ENCODE peak calls at places on chromosomes 16 and 17, in eight cellular contexts. A is tibial nerve, Z is AG10803, C is upper lobe of right lung, N is mammary epithelial cell, Q is colonic mucosa, W is AG04450, T is astrocyte of the cerebellum. I is an unnamed sample.
A peak's percentile ranks its signal among the peaks of the same experiment; 100 is the strongest.

GRCh38 chr16:72424776-72425175 is 252.8 kb upstream of the PMFBP1 start:
- DNase-seq in A (no peak), W (no peak), Z (no peak), C (no peak), Q (no peak), N (no peak), T (no peak), I (no peak)

GRCh38 chr17:55845385-55845784 is 94.5 kb downstream of the PCTP start:
- DNase-seq in Z (peak; percentile 31), T (peak; percentile 3), A (peak; percentile 18), N (peak; percentile 3), Q (peak; percentile 48), C (peak; percentile 74), W (no peak), I (peak; percentile 14)

GRCh38 chr17:298791-299450 is 53.7 kb downstream of the RPH3AL start:
- DNase-seq in Q (no peak), C (peak; percentile 38), A (peak; percentile 42), W (no peak), T (no peak), Z (no peak), N (no peak), I (no peak)

GRCh38 chr16:47493358-47494337 is 32.5 kb downstream of the PHKB start:
- DNase-seq in C (no peak), Z (no peak), A (no peak), W (no peak), T (no peak), Q (no peak), N (no peak), I (no peak)

GRCh38 chr17:17387461-17388362 is 84.5 kb downstream of the NT5M start:
- DNase-seq in Q (peak; percentile 78), A (no peak), C (peak; percentile 78), T (no peak), W (no peak), N (peak; percentile 69), Z (no peak), I (no peak)

GRCh38 chr17:16491131-16491702 is 776 bp downstream of the LRRC75A start:
- DNase-seq in Q (peak; percentile 50), A (no peak), W (no peak), Z (no peak), N (no peak), T (no peak), C (peak; percentile 71), I (no peak)

GRCh38 chr17:51442112-51442865 is 181.9 kb downstream of the UTP18 start:
- DNase-seq in N (no peak), A (no peak), C (no peak), W (no peak), Z (no peak), T (no peak), Q (no peak), I (no peak)

GRCh38 chr16:2468725-2469398 is 2.2 kb upstream of the NTN3 start:
- DNase-seq in Q (no peak), Z (no peak), T (no peak), W (no peak), C (no peak), N (no peak), A (no peak), I (no peak)

GRCh38 chr17:4440690-4441686 is 7.2 kb downstream of the SPNS3 start:
- DNase-seq in Z (no peak), Q (no peak), C (no peak), W (no peak), A (no peak), T (no peak), N (no peak), I (no peak)

GRCh38 chr17:67518881-67519280 is 141.8 kb downstream of the PITPNC1 start:
- DNase-seq in Q (no peak), W (no peak), C (no peak), Z (peak; percentile 91), N (no peak), A (no peak), T (no peak), I (peak; percentile 75)

GRCh38 chr17:40345161-40346034 is 19.1 kb downstream of the GJD3 start:
- DNase-seq in C (peak; percentile 88), N (peak; percentile 61), A (no peak), Q (peak; percentile 94), Z (peak; percentile 66), W (no peak), T (no peak), I (no peak)

GRCh38 chr17:82231562-82232321 is 2.9 kb downstream of the SLC16A3 start:
- DNase-seq in T (no peak), Z (peak; percentile 51), N (no peak), W (no peak), Q (peak; percentile 89), A (peak; percentile 44), C (peak; percentile 94), I (no peak)

GRCh38 chr16:7367309-7367708 is 34.7 kb downstream of the RBFOX1 start:
- DNase-seq in C (no peak), T (no peak), Z (no peak), Q (no peak), W (no peak), A (no peak), N (no peak), I (no peak)

GRCh38 chr17:17070931-17071330 is 28.7 kb downstream of the MPRIP start:
- DNase-seq in A (no peak), C (peak; percentile 33), W (no peak), Z (no peak), T (no peak), N (no peak), Q (peak; percentile 68), I (no peak)

GRCh38 chr17:41777579-41778188 is 8.8 kb downstream of the JUP start:
- DNase-seq in Q (peak; percentile 80), C (peak; percentile 74), Z (peak; percentile 79), N (peak; percentile 65), A (peak; percentile 57), T (peak; percentile 94), W (peak; percentile 90), I (peak; percentile 69)

GRCh38 chr16:11797957-11798299 is 870 bp upstream of the ZC3H7A start:
- DNase-seq in A (no peak), C (no peak), Z (no peak), Q (peak; percentile 34), W (no peak), T (no peak), N (no peak), I (no peak)

GRCh38 chr17:38454528-38454927 is 26.3 kb downstream of the ARHGAP23 start:
- DNase-seq in C (peak; percentile 82), N (peak; percentile 75), T (peak; percentile 49), A (peak; percentile 64), Z (peak; percentile 86), Q (no peak), W (no peak), I (peak; percentile 59)

GRCh38 chr16:59690216-59690615 is 956.1 kb upstream of the GOT2 start:
- DNase-seq in C (no peak), W (no peak), N (no peak), Z (no peak), A (no peak), T (no peak), Q (no peak), I (no peak)

GRCh38 chr17:36614974-36615373 is 13.6 kb downstream of the MRM1 start:
- DNase-seq in Z (no peak), T (no peak), W (no peak), N (no peak), C (no peak), Q (no peak), A (no peak), I (no peak)

GRCh38 chr17:74305865-74306654 is 20.0 kb upstream of the KIF19 start:
- DNase-seq in Z (peak; percentile 34), A (no peak), T (peak; percentile 1), W (no peak), Q (no peak), C (no peak), N (no peak), I (no peak)

GRCh38 chr16:87583453-87584131 is 18.7 kb upstream of the JPH3 start:
- DNase-seq in W (no peak), A (no peak), Z (peak; percentile 43), Q (no peak), T (no peak), N (no peak), C (no peak), I (no peak)
- TF ChIP-seq CTCF in W (no peak), A (no peak), Z (no peak), Q (no peak), T (no peak), N (no peak), C (no peak), I (no peak)

DNA sequence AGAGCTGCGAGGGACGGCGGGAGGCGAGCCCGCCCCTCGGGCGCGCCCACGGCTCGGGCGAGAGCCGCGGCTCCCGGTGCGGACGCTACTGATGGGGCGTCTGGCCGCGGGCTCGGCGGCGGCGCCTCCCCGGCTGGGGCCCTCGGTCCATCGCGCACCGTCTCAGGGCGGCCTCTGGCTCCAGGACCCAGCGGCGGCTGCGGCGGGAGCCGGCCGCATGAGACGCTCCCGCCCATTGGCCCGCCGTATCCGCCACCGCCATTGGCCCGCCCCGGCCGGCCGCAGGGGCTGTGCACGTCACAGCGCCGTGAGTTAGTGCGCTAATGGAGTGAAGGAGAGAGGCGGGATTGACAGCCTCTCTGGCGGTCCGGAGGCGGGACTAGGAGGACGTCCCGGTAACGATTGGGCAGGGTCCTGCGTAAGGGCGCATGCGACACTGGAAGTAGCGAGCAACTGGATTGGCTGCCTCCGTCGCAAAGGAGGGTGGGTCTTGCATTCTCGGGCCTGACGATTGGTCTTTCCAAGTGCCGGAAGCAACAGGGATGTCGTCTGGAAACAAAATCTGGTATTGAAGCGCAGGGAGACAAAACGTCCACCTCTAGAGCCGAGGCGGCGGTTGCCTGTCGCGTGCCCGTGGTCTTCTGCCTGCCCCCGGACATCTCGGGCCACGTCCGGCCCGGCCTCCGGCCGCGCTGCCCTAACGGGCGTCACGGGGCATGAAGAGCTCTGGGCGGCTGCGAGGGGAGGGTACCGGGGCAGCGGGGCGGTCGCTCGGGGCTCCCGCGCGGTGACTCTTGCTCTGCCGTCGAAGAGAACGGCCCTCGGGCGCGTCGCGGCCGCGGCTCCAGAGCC is at the start of gene ANKRD11:
- DNase-seq in Z (peak; percentile 100), W (peak; percentile 99), A (peak; percentile 96), T (peak; percentile 99), C (peak; percentile 99), Q (peak; percentile 99), N (peak; percentile 100), I (peak; percentile 99)
- TF ChIP-seq CTCF in Z (no peak), W (no peak), A (peak; percentile 40), T (no peak), C (no peak), Q (no peak), N (no peak), I (no peak)

GRCh38 chr16:30005341-30006094 is 5.3 kb downstream of the DOC2A start:
- DNase-seq in A (no peak), Z (peak; percentile 51), C (no peak), W (no peak), N (no peak), T (no peak), Q (no peak), I (peak; percentile 14)
- TF ChIP-seq CTCF in A (peak; percentile 61), Z (peak; percentile 85), C (peak; percentile 85), W (peak; percentile 91), N (peak; percentile 71), T (peak; percentile 93), Q (peak; percentile 81), I (peak; percentile 87)

GRCh38 chr17:14737984-14738651 is 437.2 kb downstream of the HS3ST3B1 start:
- DNase-seq in C (peak; percentile 79), A (peak; percentile 19), Q (no peak), W (peak; percentile 84), T (peak; percentile 71), N (peak; percentile 99), Z (peak; percentile 99), I (peak; percentile 89)
- TF ChIP-seq CTCF in C (peak; percentile 27), A (peak; percentile 20), Q (no peak), W (peak; percentile 27), T (peak; percentile 35), N (peak; percentile 42), Z (peak; percentile 65), I (peak; percentile 34)

I was measured in AG09319.